ENCODE peak calls at places on chromosomes 4 and X, in ten cellular contexts. K is AG04450, Y is suprapubic skin, H is endodermal cell, I is uterus, U is GM12865, O is Calu3, J is fibroblast of pulmonary artery, M is cardiac fibroblast, D is astrocyte. T is an unnamed sample.
A peak's percentile ranks its signal among the peaks of the same experiment; 100 is the strongest.

GRCh38 chr4:154490589-154491340 is 834 bp downstream of the DCHS2 start:
- DNase-seq in K (no peak), Y (no peak), H (no peak), I (peak; percentile 28), U (no peak), O (no peak), J (no peak), M (no peak), D (no peak), T (peak; percentile 59)

GRCh38 chrX:135985123-135985973 is at the start of gene SLC9A6:
- DNase-seq in K (no peak), Y (peak; percentile 76), H (peak; percentile 83), I (peak; percentile 69), U (peak; percentile 73), O (peak; percentile 79), J (peak; percentile 42), M (peak; percentile 45), D (no peak), T (peak; percentile 80)

GRCh38 chr4:186936496-186937375 is 213.1 kb upstream of the FAT1 start:
- DNase-seq in K (no peak), Y (no peak), H (no peak), I (no peak), U (no peak), O (peak; percentile 22), J (peak; percentile 88), M (peak; percentile 86), D (peak; percentile 85), T (no peak)

GRCh38 chrX:51336584-51336983 is 4.0 kb downstream of the NUDT10 start:
- DNase-seq in K (no peak), Y (no peak), H (peak; percentile 58), I (peak; percentile 27), U (peak; percentile 18), O (peak; percentile 3), J (peak; percentile 50), M (peak; percentile 37), D (peak; percentile 27), T (peak; percentile 30)

GRCh38 chrX:48714573-48714972 is 18.0 kb downstream of the SUV39H1 start:
- DNase-seq in K (no peak), Y (no peak), H (no peak), I (no peak), U (no peak), O (no peak), J (no peak), M (peak; percentile 25), D (no peak), T (no peak)

GRCh38 chr4:180084561-180084960 is 2158.6 kb upstream of the TENM3 start:
- DNase-seq in K (no peak), Y (no peak), H (no peak), I (no peak), U (no peak), O (no peak), J (no peak), M (no peak), D (peak; percentile 49), T (no peak)

GRCh38 chrX:33156152-33156726 is 55.1 kb downstream of the DMD start:
- DNase-seq in K (no peak), Y (no peak), H (no peak), I (no peak), U (no peak), O (no peak), J (peak; percentile 18), M (peak; percentile 28), D (no peak), T (no peak)

GRCh38 chr4:149595500-149595899 is 220.1 kb downstream of the IQCM start:
- DNase-seq in K (no peak), Y (no peak), H (no peak), I (no peak), U (no peak), O (no peak), J (no peak), M (no peak), D (peak; percentile 55), T (no peak)

GRCh38 chr4:72325215-72325614 is 243.8 kb downstream of the ADAMTS3 start:
- DNase-seq in K (no peak), Y (no peak), H (no peak), I (no peak), U (no peak), O (no peak), J (no peak), M (no peak), D (no peak), T (no peak)

GRCh38 chr4:72323227-72323626 is 245.8 kb downstream of the ADAMTS3 start:
- DNase-seq in K (no peak), Y (no peak), H (no peak), I (no peak), U (no peak), O (no peak), J (no peak), M (peak; percentile 6), D (peak; percentile 22), T (no peak)

GRCh38 chr4:72330381-72330780 is 238.6 kb downstream of the ADAMTS3 start:
- DNase-seq in K (no peak), Y (no peak), H (no peak), I (no peak), U (no peak), O (no peak), J (no peak), M (no peak), D (no peak), T (no peak)

DNA sequence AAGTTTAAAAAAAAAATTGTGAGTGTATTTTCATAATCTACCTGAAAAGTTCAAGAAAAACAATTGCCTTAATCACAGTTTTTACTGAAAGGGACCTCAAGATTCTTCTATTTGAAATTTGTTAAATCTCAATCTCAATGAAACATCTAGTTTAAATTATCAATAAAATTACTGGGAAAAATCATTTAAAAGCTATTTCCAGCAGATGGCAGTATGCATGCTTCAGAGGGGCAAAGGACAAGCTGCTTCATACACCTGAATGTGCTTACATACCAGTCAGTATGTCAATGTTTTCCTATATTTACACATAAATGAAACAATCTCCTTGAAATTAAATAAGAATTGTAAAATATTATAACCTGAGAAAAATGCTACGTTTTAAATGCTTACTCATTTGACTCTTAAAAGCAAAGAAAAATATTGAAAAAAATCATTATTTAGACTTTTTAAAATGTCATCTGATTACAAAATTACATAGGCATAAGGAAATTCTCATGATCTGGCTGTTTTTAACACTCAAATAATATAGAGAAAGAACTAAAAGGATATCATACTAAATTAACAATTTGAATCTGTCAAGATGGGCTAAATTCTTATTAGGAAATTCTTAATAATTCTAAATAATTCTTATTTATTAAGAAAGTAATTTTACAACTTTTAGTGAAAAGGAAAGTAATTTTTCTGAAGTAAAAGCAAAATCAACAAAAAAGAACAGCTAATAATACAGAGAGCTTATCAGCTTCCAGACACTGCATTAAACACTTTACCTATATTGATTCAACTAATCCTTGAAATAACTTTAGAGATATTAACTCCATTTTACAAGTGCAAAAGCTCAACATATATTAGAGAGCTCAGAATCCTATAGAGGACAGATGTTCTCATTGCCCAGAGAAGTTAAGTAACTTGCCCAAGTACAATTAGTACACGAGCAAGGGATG is 242.1 kb downstream of the ADAMTS3 start:
- DNase-seq in K (no peak), Y (no peak), H (no peak), I (no peak), U (peak; percentile 33), O (no peak), J (peak; percentile 66), M (peak; percentile 64), D (peak; percentile 25), T (peak; percentile 4)
- TF ChIP-seq CTCF in K (peak; percentile 71), Y (peak; percentile 18), H (peak; percentile 87), I (peak; percentile 43), U (peak; percentile 41), O (peak; percentile 26), J (peak; percentile 61), M (peak; percentile 57), D (peak; percentile 66), T (peak; percentile 43)

DNA sequence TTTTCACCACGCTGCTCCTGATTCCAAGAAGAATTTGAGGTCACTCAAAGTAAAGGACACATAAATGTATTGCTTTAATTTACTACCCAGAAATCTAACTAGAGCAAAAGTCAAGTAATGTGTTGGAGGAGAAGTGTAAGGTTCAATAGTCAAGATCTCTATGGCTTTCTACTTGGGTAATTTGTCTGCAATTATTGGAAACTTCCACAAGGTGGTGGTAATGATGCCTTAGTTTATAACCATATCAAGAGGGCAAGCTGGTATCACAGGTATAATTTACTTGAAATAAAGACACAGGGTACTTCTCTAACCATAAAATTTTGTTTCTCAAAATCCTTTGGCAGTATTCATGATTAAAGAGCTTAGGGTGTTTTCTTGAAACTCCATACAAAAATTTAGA is 10.2 kb upstream of the GRIA3 start:
- DNase-seq in K (no peak), Y (no peak), H (no peak), I (no peak), U (peak; percentile 35), O (no peak), J (no peak), M (peak; percentile 27), D (no peak), T (no peak)
- TF ChIP-seq CTCF in K (no peak), Y (no peak), H (peak; percentile 69), I (no peak), U (peak; percentile 20), O (no peak), J (peak; percentile 5), M (no peak), D (no peak), T (no peak)

GRCh38 chr4:102827674-102828496 is 534 bp upstream of the UBE2D3 start:
- DNase-seq in K (peak; percentile 100), Y (peak; percentile 99), H (peak; percentile 99), I (peak; percentile 100), U (peak; percentile 100), O (peak; percentile 93), J (peak; percentile 100), M (peak; percentile 100), D (peak; percentile 100), T (peak; percentile 87)

GRCh38 chr4:102828497-102828808 is 1.1 kb upstream of the UBE2D3 start:
- DNase-seq in K (no peak), Y (no peak), H (no peak), I (no peak), U (no peak), O (no peak), J (no peak), M (no peak), D (no peak), T (no peak)

GRCh38 chr4:102825261-102826071 is 1.9 kb downstream of the UBE2D3 start:
- DNase-seq in K (peak; percentile 15), Y (no peak), H (peak; percentile 65), I (peak; percentile 32), U (peak; percentile 64), O (no peak), J (peak; percentile 79), M (peak; percentile 82), D (peak; percentile 70), T (no peak)

GRCh38 chr4:102826105-102826889 is 1.1 kb downstream of the UBE2D3 start:
- DNase-seq in K (no peak), Y (peak; percentile 80), H (no peak), I (no peak), U (no peak), O (no peak), J (no peak), M (no peak), D (no peak), T (no peak)

DNA sequence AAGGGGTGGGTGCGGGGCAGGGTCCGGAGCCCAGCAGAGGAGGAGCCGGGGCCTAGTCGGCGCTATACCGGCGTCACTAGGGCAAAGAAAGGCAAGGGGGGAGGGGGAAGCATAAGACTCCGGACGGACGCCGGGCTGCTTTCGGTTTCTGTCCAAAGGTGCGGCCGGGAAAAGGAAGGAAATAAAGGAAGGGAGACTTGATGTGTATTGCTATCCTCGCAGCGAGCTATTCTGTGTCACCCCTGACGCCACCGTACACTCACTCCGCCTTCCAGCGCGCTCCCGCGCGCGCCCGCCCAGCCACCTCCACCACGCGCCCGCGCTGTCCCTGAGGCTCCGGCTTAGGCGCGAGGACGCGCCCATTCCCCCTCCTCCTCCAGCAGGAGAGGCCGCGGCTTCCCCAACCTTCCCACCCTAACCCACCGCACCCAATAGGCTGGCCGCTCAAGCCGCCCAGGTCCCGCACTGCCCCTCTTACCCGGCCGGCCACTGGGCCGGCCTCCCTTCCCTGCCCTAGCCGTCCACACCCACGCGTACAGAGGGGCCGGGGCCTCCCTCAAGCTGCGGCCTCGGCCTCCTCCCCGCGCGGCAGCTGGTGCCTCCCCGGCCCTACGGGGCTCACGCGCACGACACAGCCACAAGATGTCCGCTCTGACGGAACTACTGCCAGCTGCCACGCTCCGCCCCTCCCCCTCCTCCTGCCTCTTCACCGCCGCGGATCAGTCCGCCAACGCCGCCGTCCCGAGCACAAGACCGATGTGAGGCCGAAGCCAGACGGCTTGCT is at the start of gene UBE2D3:
- DNase-seq in K (peak; percentile 95), Y (peak; percentile 98), H (peak; percentile 97), I (peak; percentile 96), U (peak; percentile 99), O (peak; percentile 93), J (peak; percentile 98), M (peak; percentile 98), D (peak; percentile 96), T (peak; percentile 75)
- TF ChIP-seq CTCF in K (no peak), Y (no peak), H (no peak), I (no peak), U (peak; percentile 1), O (no peak), J (peak; percentile 17), M (no peak), D (no peak), T (peak; percentile 20)

DNA sequence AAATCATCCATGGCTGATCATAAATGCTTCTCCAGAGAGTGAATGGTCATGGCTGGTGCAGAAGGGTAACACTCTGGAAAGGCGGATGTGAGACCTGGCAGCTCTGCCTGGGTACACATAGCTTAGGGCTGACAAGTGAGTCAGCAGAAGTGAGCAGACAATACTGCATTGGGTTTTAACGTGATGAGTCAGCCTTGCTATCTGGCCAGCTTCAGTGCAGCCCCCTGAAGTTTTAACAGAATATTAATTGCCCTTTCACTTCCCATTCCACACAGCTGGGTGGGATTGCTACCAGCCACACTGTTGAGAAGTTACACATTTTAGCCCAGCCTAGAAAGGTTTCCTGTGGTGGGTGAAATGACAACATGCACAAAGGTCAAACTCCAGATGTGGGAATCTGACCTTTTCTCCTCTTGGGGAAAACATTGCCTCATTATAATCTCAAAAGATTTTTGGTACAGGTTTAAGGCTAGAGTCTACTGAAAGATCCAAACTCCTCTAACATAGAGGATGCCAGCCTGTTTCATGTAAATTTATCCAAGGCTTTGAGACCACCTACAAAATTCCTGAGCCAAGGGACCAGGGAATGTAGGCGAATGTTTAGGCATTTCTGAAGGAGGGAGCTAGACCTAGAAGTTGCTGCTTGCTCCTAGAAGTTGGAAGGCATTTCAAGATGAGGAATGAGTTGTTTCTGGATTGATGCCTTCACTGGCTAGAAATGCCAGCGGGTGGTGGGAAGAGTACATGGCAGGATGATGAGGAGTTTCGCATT is 230.3 kb upstream of the PGRMC2 start:
- DNase-seq in K (peak; percentile 95), Y (no peak), H (peak; percentile 62), I (peak; percentile 68), U (peak; percentile 91), O (peak; percentile 28), J (peak; percentile 96), M (peak; percentile 96), D (peak; percentile 98), T (peak; percentile 73)
- TF ChIP-seq CTCF in K (no peak), Y (no peak), H (no peak), I (no peak), U (no peak), O (no peak), J (no peak), M (no peak), D (no peak), T (no peak)